ENCODE peak calls at places on chromosomes 7 and 10, in nine cellular contexts. L, Q, S, J, Y, M, A, H and C are unnamed samples.

GRCh38 chr7:152335900-152336571 is 99.8 kb downstream of the KMT2C start:
- DNase-seq in L (no peak), Q (no peak), S (peak; percentile 26), J (no peak), Y (no peak), M (peak; percentile 18), A (no peak), H (no peak), C (no peak)

GRCh38 chr7:539731-540411 is 20.2 kb upstream of the PDGFA start:
- DNase-seq in L (no peak), Q (no peak), S (peak; percentile 62), J (no peak), Y (no peak), M (no peak), A (no peak), H (no peak), C (no peak)

GRCh38 chr7:87580636-87581035 is 20.0 kb downstream of the ABCB1 start:
- DNase-seq in L (no peak), Q (no peak), S (no peak), J (no peak), Y (no peak), M (no peak), A (no peak), H (no peak), C (no peak)

GRCh38 chr7:135194494-135195095 is 16.7 kb downstream of the WDR91 start:
- DNase-seq in L (no peak), Q (no peak), S (peak; percentile 75), J (no peak), Y (no peak), M (no peak), A (no peak), H (no peak), C (no peak)

GRCh38 chr10:63765126-63765525 is 243.9 kb downstream of the REEP3 start:
- DNase-seq in L (no peak), Q (no peak), S (no peak), J (no peak), Y (no peak), M (no peak), A (no peak), H (no peak), C (no peak)

GRCh38 chr10:6136215-6137201 is 47.7 kb downstream of the RBM17 start:
- DNase-seq in L (no peak), Q (no peak), S (peak; percentile 85), J (no peak), Y (no peak), M (no peak), A (no peak), H (no peak), C (no peak)

GRCh38 chr7:157405914-157406810 is 69.4 kb downstream of the DNAJB6 start:
- DNase-seq in L (no peak), Q (no peak), S (no peak), J (no peak), Y (no peak), M (no peak), A (no peak), H (no peak), C (peak; percentile 15)

GRCh38 chr7:29479606-29480200 is 83.9 kb upstream of the PRR15 start:
- DNase-seq in L (no peak), Q (no peak), S (peak; percentile 17), J (no peak), Y (no peak), M (peak; percentile 85), A (no peak), H (peak; percentile 54), C (no peak)